ENCODE peak calls at places on chromosomes 2 and 18, in four cellular contexts. K is heart right ventricle, G is mesendoderm, E is lower lobe of right lung. H is an unnamed sample.

GRCh38 chr18:47595816-47596501 is 334.5 kb downstream of the SMAD2 start:
- DNase-seq in K (no peak), E (no peak), G (peak), H (no peak)

GRCh38 chr18:73752546-73752945 is 395.1 kb downstream of the FBXO15 start:
- DNase-seq in G (no peak), K (no peak), E (no peak), H (no peak)

GRCh38 chr2:41496908-41497307 is 550.9 kb upstream of the PKDCC start:
- DNase-seq in K (no peak), G (no peak), E (no peak), H (no peak)

GRCh38 chr2:112584134-112584890 is at the start of gene CHCHD5:
- DNase-seq in E (peak), G (peak), K (peak), H (peak)

GRCh38 chr2:48347712-48348111 is 182.2 kb upstream of the STON1 start:
- DNase-seq in K (no peak), E (no peak), G (peak), H (no peak)

GRCh38 chr2:68103656-68104055 is 40.9 kb upstream of the C1D start:
- DNase-seq in G (no peak), E (no peak), K (no peak), H (no peak)

GRCh38 chr18:812123-812672 is at the start of gene YES1:
- DNase-seq in G (peak), K (peak), E (peak), H (peak)

GRCh38 chr2:128439231-128440086 is 120.8 kb upstream of the HS6ST1 start:
- DNase-seq in E (no peak), G (no peak), K (no peak), H (no peak)

GRCh38 chr2:8999802-9000201 is 3.7 kb downstream of the MBOAT2 start:
- DNase-seq in G (no peak), K (no peak), E (no peak), H (no peak)

GRCh38 chr2:215791481-215791937 is 221.8 kb downstream of the MREG start:
- DNase-seq in G (no peak), E (no peak), K (no peak), H (no peak)

GRCh38 chr2:163659224-163659623 is 76.6 kb downstream of the FIGN start:
- DNase-seq in E (no peak), G (no peak), K (no peak), H (no peak)

GRCh38 chr2:205197468-205198129 is 484.7 kb upstream of the NRP2 start:
- DNase-seq in G (no peak), E (no peak), K (no peak), H (no peak)
- H3K27ac ChIP-seq in G (no peak), E (no peak), K (peak), H (no peak)

DNA sequence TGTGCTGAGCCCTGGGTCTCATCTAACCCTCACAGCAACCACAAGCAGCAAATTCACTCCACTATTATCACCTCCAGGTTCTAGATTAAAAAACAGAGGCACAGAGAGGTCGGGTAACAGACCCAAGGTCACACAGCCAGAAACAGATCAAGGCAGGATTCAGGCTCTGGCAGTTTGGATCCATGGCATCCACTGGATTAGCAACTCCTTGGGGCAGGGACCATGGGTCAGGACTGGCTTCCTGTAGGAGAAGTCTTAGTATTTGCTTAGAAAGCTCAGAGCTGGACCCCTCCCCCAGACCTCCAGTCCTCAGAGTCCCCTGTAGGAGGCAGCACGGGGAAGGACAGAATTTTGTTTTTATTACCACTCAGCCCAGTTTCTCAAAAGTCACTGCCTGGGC is 34.4 kb downstream of the ZFP36L2 start:
- DNase-seq in G (peak), K (no peak), E (no peak), H (no peak)
- H3K27ac ChIP-seq in G (no peak), K (no peak), E (no peak), H (no peak)

GRCh38 chr18:42780171-42780570 is 335.3 kb downstream of the RIT2 start:
- DNase-seq in K (no peak), G (peak), E (no peak), H (no peak)
- H3K27ac ChIP-seq in K (no peak), G (peak), E (no peak), H (no peak)

DNA sequence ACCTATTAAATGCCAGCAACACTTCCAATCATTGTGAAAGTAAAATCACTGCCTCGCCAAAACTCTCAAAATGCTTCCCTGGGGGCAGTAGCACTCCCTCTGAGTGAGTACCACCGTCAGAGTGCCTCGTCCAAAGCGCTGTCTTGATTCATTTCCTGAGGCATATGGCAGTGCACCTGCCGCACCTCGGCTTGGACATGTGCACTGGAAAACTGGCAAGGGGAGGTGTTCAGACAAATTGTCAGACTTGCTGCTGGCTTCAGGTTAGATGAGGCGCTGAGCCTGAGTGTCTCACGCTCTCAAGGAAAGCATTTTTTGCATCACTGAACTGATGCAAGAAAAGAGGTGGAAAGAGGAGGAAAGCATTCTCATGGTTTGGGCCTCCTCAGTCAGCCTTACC is 132.8 kb downstream of the ATL2 start:
- DNase-seq in E (no peak), K (no peak), G (no peak), H (no peak)
- H3K27ac ChIP-seq in E (no peak), K (no peak), G (no peak), H (peak)